ENCODE peak calls at places on chromosomes 6 and 20, in five cellular contexts. One of them, this sample, is unnamed.

GRCh38 chr6:139187489-139187888 is 52.6 kb downstream of the HECA start:
- DNase-seq in IMR-90: no peak
- DNase-seq in mesenchymal stem cell: no peak
- DNase-seq in H1: no peak
- DNase-seq in trophoblast cell: no peak
- DNase-seq in this sample: no peak

GRCh38 chr6:101722991-101723579 is 329.6 kb downstream of the GRIK2 start:
- DNase-seq in IMR-90: peak
- DNase-seq in mesenchymal stem cell: peak
- DNase-seq in H1: no peak
- DNase-seq in trophoblast cell: peak
- DNase-seq in this sample: no peak

GRCh38 chr6:31822038-31822821 is 5.3 kb upstream of the HSPA1B start:
- DNase-seq in IMR-90: peak
- DNase-seq in mesenchymal stem cell: peak
- DNase-seq in H1: no peak
- DNase-seq in trophoblast cell: peak
- DNase-seq in this sample: peak

GRCh38 chr6:19803331-19804330 is 33.5 kb upstream of the ID4 start:
- DNase-seq in IMR-90: peak
- DNase-seq in mesenchymal stem cell: peak
- DNase-seq in H1: no peak
- DNase-seq in trophoblast cell: no peak
- DNase-seq in this sample: no peak

GRCh38 chr6:78599526-78599925 is 267.8 kb upstream of the IRAK1BP1 start:
- DNase-seq in IMR-90: peak
- DNase-seq in mesenchymal stem cell: peak
- DNase-seq in H1: no peak
- DNase-seq in trophoblast cell: no peak
- DNase-seq in this sample: no peak

GRCh38 chr6:147633191-147633590 is 124.7 kb downstream of the SAMD5 start:
- DNase-seq in IMR-90: no peak
- DNase-seq in mesenchymal stem cell: no peak
- DNase-seq in H1: no peak
- DNase-seq in trophoblast cell: peak
- DNase-seq in this sample: no peak

GRCh38 chr6:56730663-56731529 is 88.2 kb upstream of the DST start:
- DNase-seq in IMR-90: peak
- DNase-seq in mesenchymal stem cell: peak
- DNase-seq in H1: no peak
- DNase-seq in trophoblast cell: no peak
- DNase-seq in this sample: no peak

GRCh38 chr6:38088010-38088409 is 268.5 kb downstream of the ZFAND3 start:
- DNase-seq in IMR-90: no peak
- DNase-seq in mesenchymal stem cell: no peak
- DNase-seq in H1: no peak
- DNase-seq in trophoblast cell: no peak
- DNase-seq in this sample: no peak

GRCh38 chr20:18849131-18849530 is 35.5 kb downstream of the SCP2D1 start:
- DNase-seq in IMR-90: no peak
- DNase-seq in mesenchymal stem cell: no peak
- DNase-seq in H1: no peak
- DNase-seq in trophoblast cell: no peak
- DNase-seq in this sample: no peak

GRCh38 chr20:48706116-48706656 is 121.6 kb downstream of the PREX1 start:
- DNase-seq in IMR-90: no peak
- DNase-seq in mesenchymal stem cell: no peak
- DNase-seq in H1: no peak
- DNase-seq in trophoblast cell: no peak
- DNase-seq in this sample: no peak

GRCh38 chr6:53737746-53738145 is 57.1 kb upstream of the LRRC1 start:
- DNase-seq in IMR-90: no peak
- DNase-seq in mesenchymal stem cell: no peak
- DNase-seq in H1: no peak
- DNase-seq in trophoblast cell: peak
- DNase-seq in this sample: no peak

GRCh38 chr20:48743807-48744206 is 84.0 kb downstream of the PREX1 start:
- DNase-seq in IMR-90: no peak
- DNase-seq in mesenchymal stem cell: no peak
- DNase-seq in H1: no peak
- DNase-seq in trophoblast cell: no peak
- DNase-seq in this sample: no peak

GRCh38 chr6:13709698-13710551 is 1.7 kb downstream of the RANBP9 start:
- DNase-seq in IMR-90: peak
- DNase-seq in mesenchymal stem cell: peak
- DNase-seq in H1: no peak
- DNase-seq in trophoblast cell: no peak
- DNase-seq in this sample: no peak

GRCh38 chr20:32752458-32753250 is 9.4 kb upstream of the COMMD7 start:
- DNase-seq in IMR-90: peak
- DNase-seq in mesenchymal stem cell: peak
- DNase-seq in H1: no peak
- DNase-seq in trophoblast cell: peak
- DNase-seq in this sample: no peak

GRCh38 chr20:20362774-20363435 is 5.0 kb upstream of the INSM1 start:
- DNase-seq in IMR-90: no peak
- DNase-seq in mesenchymal stem cell: no peak
- DNase-seq in H1: no peak
- DNase-seq in trophoblast cell: no peak
- DNase-seq in this sample: no peak

GRCh38 chr6:161434331-161434730 is 160.5 kb upstream of the AGPAT4 start:
- DNase-seq in IMR-90: no peak
- DNase-seq in mesenchymal stem cell: no peak
- DNase-seq in H1: no peak
- DNase-seq in trophoblast cell: peak
- DNase-seq in this sample: no peak

GRCh38 chr20:62313460-62314338 is 10.9 kb downstream of the ADRM1 start:
- DNase-seq in IMR-90: no peak
- DNase-seq in mesenchymal stem cell: no peak
- DNase-seq in H1: no peak
- DNase-seq in trophoblast cell: no peak
- DNase-seq in this sample: no peak

GRCh38 chr20:5400164-5400762 is 83.5 kb upstream of the PROKR2 start:
- DNase-seq in IMR-90: peak
- DNase-seq in mesenchymal stem cell: peak
- DNase-seq in H1: no peak
- DNase-seq in trophoblast cell: peak
- DNase-seq in this sample: peak

GRCh38 chr6:87772597-87773530 is 70.8 kb upstream of the AKIRIN2 start:
- DNase-seq in IMR-90: peak
- DNase-seq in mesenchymal stem cell: peak
- DNase-seq in H1: no peak
- DNase-seq in trophoblast cell: peak
- DNase-seq in this sample: no peak

GRCh38 chr6:130720076-130720475 is 107.1 kb upstream of the SMLR1 start:
- DNase-seq in IMR-90: no peak
- DNase-seq in mesenchymal stem cell: no peak
- DNase-seq in H1: no peak
- DNase-seq in trophoblast cell: no peak
- DNase-seq in this sample: no peak

GRCh38 chr6:121480099-121480713 is 44.8 kb downstream of the GJA1 start:
- DNase-seq in IMR-90: no peak
- DNase-seq in mesenchymal stem cell: no peak
- DNase-seq in H1: no peak
- DNase-seq in trophoblast cell: no peak
- DNase-seq in this sample: no peak

GRCh38 chr6:144195671-144196070 is 45.4 kb downstream of the STX11 start:
- DNase-seq in IMR-90: peak
- DNase-seq in mesenchymal stem cell: peak
- DNase-seq in H1: no peak
- DNase-seq in trophoblast cell: peak
- DNase-seq in this sample: no peak

GRCh38 chr6:44432227-44432626 is 44.7 kb downstream of the CDC5L start:
- DNase-seq in IMR-90: no peak
- DNase-seq in mesenchymal stem cell: no peak
- DNase-seq in H1: no peak
- DNase-seq in trophoblast cell: no peak
- DNase-seq in this sample: no peak
- H3K9ac ChIP-seq in IMR-90: no peak
- H3K9ac ChIP-seq in mesenchymal stem cell: peak
- H3K9ac ChIP-seq in H1: no peak
- H3K9ac ChIP-seq in trophoblast cell: peak
- H3K9ac ChIP-seq in this sample: no peak

DNA sequence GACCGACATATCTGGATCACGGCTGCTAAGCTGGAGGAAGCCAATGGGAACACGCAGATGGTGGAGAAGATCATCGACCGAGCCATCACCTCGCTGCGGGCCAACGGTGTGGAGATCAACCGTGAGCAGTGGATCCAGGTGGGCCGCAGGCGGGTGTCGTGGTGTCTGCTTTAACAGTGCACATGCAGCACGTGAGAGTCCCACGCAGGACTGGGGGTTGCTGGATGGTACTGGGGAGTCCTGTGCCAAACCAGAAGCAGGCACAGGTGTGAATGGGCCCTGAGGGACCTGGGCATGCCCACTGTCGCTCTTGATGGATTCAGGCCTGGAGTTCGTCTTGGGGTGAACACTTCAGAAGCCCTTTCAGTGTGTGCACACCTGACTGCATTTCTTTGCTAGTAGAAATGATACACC is 24.6 kb upstream of the C20orf204 start:
- DNase-seq in IMR-90: no peak
- DNase-seq in mesenchymal stem cell: no peak
- DNase-seq in H1: no peak
- DNase-seq in trophoblast cell: no peak
- DNase-seq in this sample: no peak
- H2BK5ac ChIP-seq in IMR-90: no peak
- H2BK5ac ChIP-seq in mesenchymal stem cell: no peak
- H2BK5ac ChIP-seq in H1: no peak
- H2BK5ac ChIP-seq in trophoblast cell: no peak
- H2BK5ac ChIP-seq in this sample: no peak

DNA sequence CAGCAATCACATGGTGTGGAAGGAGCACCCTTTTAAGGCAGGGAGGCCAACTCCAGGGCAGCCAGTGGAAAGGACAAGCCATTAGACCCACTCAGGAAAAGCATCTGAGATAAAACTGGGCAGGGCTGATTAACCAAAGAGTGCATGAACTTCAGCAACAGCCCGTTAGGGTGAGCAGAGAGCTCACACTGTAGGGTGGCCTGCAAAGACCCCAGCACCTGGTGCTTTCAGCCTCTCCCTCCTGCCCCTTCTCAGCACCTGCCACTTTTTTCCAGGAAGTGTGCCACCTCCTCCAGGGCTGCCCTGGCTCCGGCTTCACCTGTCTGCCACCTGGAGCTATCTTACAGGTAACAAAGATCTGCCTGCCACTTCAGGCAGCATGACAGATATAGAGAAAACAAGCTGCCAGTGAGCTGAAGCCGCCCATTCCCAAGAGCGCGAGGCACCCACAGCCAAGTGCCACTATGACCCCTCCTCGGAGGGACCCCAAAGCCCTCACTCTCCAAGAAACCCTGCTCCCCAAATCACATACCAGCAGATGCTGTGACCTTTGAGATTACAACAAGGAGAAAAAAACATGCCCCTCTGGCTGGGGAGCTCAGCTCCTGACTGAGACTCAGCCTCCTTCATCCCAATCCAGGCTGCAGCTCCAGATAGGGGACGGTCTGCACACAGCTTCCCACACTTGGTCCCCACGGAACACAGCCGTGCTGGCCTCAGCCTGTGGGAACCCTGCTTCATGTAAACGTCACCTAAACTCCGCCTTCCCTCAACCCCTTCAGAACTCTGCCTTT is 71.2 kb downstream of the ABHD12 start:
- DNase-seq in IMR-90: no peak
- DNase-seq in mesenchymal stem cell: no peak
- DNase-seq in H1: no peak
- DNase-seq in trophoblast cell: no peak
- DNase-seq in this sample: no peak
- H2AFZ ChIP-seq in IMR-90: no peak
- H2AFZ ChIP-seq in mesenchymal stem cell: no peak
- H2AFZ ChIP-seq in H1: no peak
- H2AFZ ChIP-seq in trophoblast cell: no peak
- H2AFZ ChIP-seq in this sample: no peak

DNA sequence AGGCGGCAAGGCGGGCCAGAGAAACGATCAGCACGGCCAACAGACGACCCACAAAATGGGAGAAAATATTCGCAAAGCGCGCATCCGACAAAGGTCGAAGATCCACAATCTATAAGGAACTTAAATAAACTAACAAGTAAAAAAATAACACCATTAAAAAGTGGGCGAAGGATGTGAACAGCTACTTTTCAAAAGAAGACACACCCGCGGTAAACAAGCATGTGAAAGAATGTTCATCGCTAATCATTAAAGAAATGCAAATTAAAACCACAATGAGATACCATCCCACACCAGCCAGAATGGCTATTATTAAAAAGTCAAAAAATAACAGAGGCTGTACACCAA is 117.8 kb upstream of the SIRPA start:
- DNase-seq in IMR-90: no peak
- DNase-seq in mesenchymal stem cell: no peak
- DNase-seq in H1: no peak
- DNase-seq in trophoblast cell: no peak
- DNase-seq in this sample: no peak
- H3K9ac ChIP-seq in IMR-90: no peak
- H3K9ac ChIP-seq in mesenchymal stem cell: peak
- H3K9ac ChIP-seq in H1: no peak
- H3K9ac ChIP-seq in trophoblast cell: no peak
- H3K9ac ChIP-seq in this sample: no peak

GRCh38 chr6:94089915-94090314 is 670.6 kb upstream of the EPHA7 start:
- DNase-seq in IMR-90: no peak
- DNase-seq in mesenchymal stem cell: no peak
- DNase-seq in H1: no peak
- DNase-seq in trophoblast cell: no peak
- DNase-seq in this sample: no peak

GRCh38 chr6:94088870-94089269 is 669.5 kb upstream of the EPHA7 start:
- DNase-seq in IMR-90: no peak
- DNase-seq in mesenchymal stem cell: no peak
- DNase-seq in H1: no peak
- DNase-seq in trophoblast cell: no peak
- DNase-seq in this sample: no peak
- H2BK5ac ChIP-seq in IMR-90: no peak
- H2BK5ac ChIP-seq in mesenchymal stem cell: no peak
- H2BK5ac ChIP-seq in H1: no peak
- H2BK5ac ChIP-seq in trophoblast cell: no peak
- H2BK5ac ChIP-seq in this sample: no peak

GRCh38 chr20:44319880-44320422 is 8.9 kb upstream of the FITM2 start:
- DNase-seq in IMR-90: no peak
- DNase-seq in mesenchymal stem cell: peak
- DNase-seq in H1: no peak
- DNase-seq in trophoblast cell: no peak
- DNase-seq in this sample: no peak
- H2AFZ ChIP-seq in IMR-90: no peak
- H2AFZ ChIP-seq in mesenchymal stem cell: no peak
- H2AFZ ChIP-seq in H1: no peak
- H2AFZ ChIP-seq in trophoblast cell: no peak
- H2AFZ ChIP-seq in this sample: no peak

GRCh38 chr20:54065601-54066038 is 4.8 kb downstream of the BCAS1 start:
- DNase-seq in IMR-90: no peak
- DNase-seq in mesenchymal stem cell: no peak
- DNase-seq in H1: no peak
- DNase-seq in trophoblast cell: no peak
- DNase-seq in this sample: no peak

GRCh38 chr20:54069501-54069971 is 858 bp downstream of the BCAS1 start:
- DNase-seq in IMR-90: no peak
- DNase-seq in mesenchymal stem cell: no peak
- DNase-seq in H1: peak
- DNase-seq in trophoblast cell: peak
- DNase-seq in this sample: no peak

GRCh38 chr20:54068495-54068894 is 1.9 kb downstream of the BCAS1 start:
- DNase-seq in IMR-90: no peak
- DNase-seq in mesenchymal stem cell: no peak
- DNase-seq in H1: no peak
- DNase-seq in trophoblast cell: no peak
- DNase-seq in this sample: no peak

GRCh38 chr20:54068966-54069365 is 1.4 kb downstream of the BCAS1 start:
- DNase-seq in IMR-90: no peak
- DNase-seq in mesenchymal stem cell: no peak
- DNase-seq in H1: no peak
- DNase-seq in trophoblast cell: no peak
- DNase-seq in this sample: no peak

GRCh38 chr20:54067606-54068174 is 2.7 kb downstream of the BCAS1 start:
- DNase-seq in IMR-90: no peak
- DNase-seq in mesenchymal stem cell: no peak
- DNase-seq in H1: peak
- DNase-seq in trophoblast cell: peak
- DNase-seq in this sample: no peak
- H3K9ac ChIP-seq in IMR-90: no peak
- H3K9ac ChIP-seq in mesenchymal stem cell: no peak
- H3K9ac ChIP-seq in H1: no peak
- H3K9ac ChIP-seq in trophoblast cell: peak
- H3K9ac ChIP-seq in this sample: no peak

This sample was measured in neuronal stem cell.